ENCODE peak calls at places on chromosomes 2 and 18, in nine cellular contexts. One of them, this sample, is unnamed. For H3K36me3 and H3K9me3, the result is how much of the 10 kb centered on the place peaks cover.

GRCh38 chr18:49492694-49493033 is 5.6 kb upstream of the C18orf32 start:
- DNase-seq in neural progenitor cell: no peak
- DNase-seq in mammary epithelial cell: no peak
- DNase-seq in OCI-LY7: no peak
- DNase-seq in fibroblast of lung: no peak
- DNase-seq in stomach: no peak
- DNase-seq in MM.1S: no peak
- DNase-seq in NT2/D1: no peak
- DNase-seq in body of pancreas: no peak
- DNase-seq in this sample: no peak

GRCh38 chr2:150271952-150272351 is 215.5 kb downstream of the RND3 start:
- DNase-seq in neural progenitor cell: no peak
- DNase-seq in mammary epithelial cell: peak
- DNase-seq in OCI-LY7: no peak
- DNase-seq in fibroblast of lung: peak
- DNase-seq in stomach: no peak
- DNase-seq in MM.1S: no peak
- DNase-seq in NT2/D1: no peak
- DNase-seq in body of pancreas: no peak
- DNase-seq in this sample: no peak

GRCh38 chr2:112187805-112188596 is 49.8 kb downstream of the FBLN7 start:
- DNase-seq in neural progenitor cell: no peak
- DNase-seq in mammary epithelial cell: peak
- DNase-seq in OCI-LY7: peak
- DNase-seq in fibroblast of lung: peak
- DNase-seq in stomach: no peak
- DNase-seq in MM.1S: no peak
- DNase-seq in NT2/D1: no peak
- DNase-seq in body of pancreas: no peak
- DNase-seq in this sample: peak

GRCh38 chr2:226483745-226484619 is 315.6 kb downstream of the IRS1 start:
- DNase-seq in neural progenitor cell: peak
- DNase-seq in mammary epithelial cell: peak
- DNase-seq in OCI-LY7: no peak
- DNase-seq in fibroblast of lung: peak
- DNase-seq in stomach: no peak
- DNase-seq in MM.1S: no peak
- DNase-seq in NT2/D1: peak
- DNase-seq in body of pancreas: no peak
- DNase-seq in this sample: no peak

GRCh38 chr2:241493092-241493491 is 15.3 kb downstream of the STK25 start:
- DNase-seq in neural progenitor cell: no peak
- DNase-seq in mammary epithelial cell: no peak
- DNase-seq in OCI-LY7: no peak
- DNase-seq in fibroblast of lung: no peak
- DNase-seq in stomach: no peak
- DNase-seq in MM.1S: no peak
- DNase-seq in NT2/D1: no peak
- DNase-seq in body of pancreas: no peak
- DNase-seq in this sample: no peak

GRCh38 chr2:240255811-240256703 is 115.6 kb upstream of the OTOS start:
- DNase-seq in neural progenitor cell: peak
- DNase-seq in mammary epithelial cell: peak
- DNase-seq in OCI-LY7: no peak
- DNase-seq in fibroblast of lung: peak
- DNase-seq in stomach: peak
- DNase-seq in MM.1S: no peak
- DNase-seq in NT2/D1: peak
- DNase-seq in body of pancreas: peak
- DNase-seq in this sample: no peak

GRCh38 chr2:150676747-150677382 is 189.4 kb upstream of the RND3 start:
- DNase-seq in neural progenitor cell: no peak
- DNase-seq in mammary epithelial cell: no peak
- DNase-seq in OCI-LY7: no peak
- DNase-seq in fibroblast of lung: no peak
- DNase-seq in stomach: no peak
- DNase-seq in MM.1S: no peak
- DNase-seq in NT2/D1: no peak
- DNase-seq in body of pancreas: no peak
- DNase-seq in this sample: no peak

GRCh38 chr2:239720411-239721365 is 304.5 kb downstream of the NDUFA10 start:
- DNase-seq in neural progenitor cell: no peak
- DNase-seq in mammary epithelial cell: no peak
- DNase-seq in OCI-LY7: no peak
- DNase-seq in fibroblast of lung: no peak
- DNase-seq in stomach: no peak
- DNase-seq in MM.1S: no peak
- DNase-seq in NT2/D1: no peak
- DNase-seq in body of pancreas: no peak
- DNase-seq in this sample: no peak

GRCh38 chr2:235140801-235141081 is 188.9 kb downstream of the SH3BP4 start:
- DNase-seq in neural progenitor cell: no peak
- DNase-seq in mammary epithelial cell: no peak
- DNase-seq in OCI-LY7: no peak
- DNase-seq in fibroblast of lung: no peak
- DNase-seq in stomach: no peak
- DNase-seq in MM.1S: no peak
- DNase-seq in NT2/D1: no peak
- DNase-seq in body of pancreas: no peak
- DNase-seq in this sample: no peak

GRCh38 chr2:138760693-138761092 is 19.5 kb downstream of the NXPH2 start:
- DNase-seq in neural progenitor cell: no peak
- DNase-seq in mammary epithelial cell: no peak
- DNase-seq in OCI-LY7: no peak
- DNase-seq in fibroblast of lung: peak
- DNase-seq in stomach: no peak
- DNase-seq in MM.1S: no peak
- DNase-seq in NT2/D1: no peak
- DNase-seq in body of pancreas: no peak
- DNase-seq in this sample: no peak

GRCh38 chr2:17747684-17748452 is 5.7 kb downstream of the SMC6 start:
- DNase-seq in neural progenitor cell: no peak
- DNase-seq in mammary epithelial cell: peak
- DNase-seq in OCI-LY7: no peak
- DNase-seq in fibroblast of lung: peak
- DNase-seq in stomach: no peak
- DNase-seq in MM.1S: no peak
- DNase-seq in NT2/D1: peak
- DNase-seq in body of pancreas: no peak
- DNase-seq in this sample: no peak

GRCh38 chr2:214328941-214329340 is 81.9 kb upstream of the VWC2L start:
- DNase-seq in neural progenitor cell: peak
- DNase-seq in mammary epithelial cell: peak
- DNase-seq in OCI-LY7: no peak
- DNase-seq in fibroblast of lung: peak
- DNase-seq in stomach: no peak
- DNase-seq in MM.1S: no peak
- DNase-seq in NT2/D1: peak
- DNase-seq in body of pancreas: no peak
- DNase-seq in this sample: no peak

GRCh38 chr2:110866496-110866895 is 134.1 kb downstream of the ACOXL start:
- DNase-seq in neural progenitor cell: peak
- DNase-seq in mammary epithelial cell: no peak
- DNase-seq in OCI-LY7: no peak
- DNase-seq in fibroblast of lung: peak
- DNase-seq in stomach: no peak
- DNase-seq in MM.1S: no peak
- DNase-seq in NT2/D1: no peak
- DNase-seq in body of pancreas: no peak
- DNase-seq in this sample: no peak

GRCh38 chr18:12336887-12337286 is 28.8 kb downstream of the TUBB6 start:
- DNase-seq in neural progenitor cell: no peak
- DNase-seq in mammary epithelial cell: peak
- DNase-seq in OCI-LY7: no peak
- DNase-seq in fibroblast of lung: peak
- DNase-seq in stomach: no peak
- DNase-seq in MM.1S: peak
- DNase-seq in NT2/D1: no peak
- DNase-seq in body of pancreas: no peak
- DNase-seq in this sample: peak

GRCh38 chr2:186641807-186642321 is 52.0 kb upstream of the FAM171B start:
- DNase-seq in neural progenitor cell: peak
- DNase-seq in mammary epithelial cell: peak
- DNase-seq in OCI-LY7: peak
- DNase-seq in fibroblast of lung: peak
- DNase-seq in stomach: no peak
- DNase-seq in MM.1S: peak
- DNase-seq in NT2/D1: peak
- DNase-seq in body of pancreas: peak
- DNase-seq in this sample: peak
- H3K36me3 ChIP-seq in neural progenitor cell: under half
- H3K36me3 ChIP-seq in mammary epithelial cell: under half
- H3K36me3 ChIP-seq in OCI-LY7: under half
- H3K36me3 ChIP-seq in fibroblast of lung: under half
- H3K36me3 ChIP-seq in stomach: under half
- H3K36me3 ChIP-seq in MM.1S: under half
- H3K36me3 ChIP-seq in NT2/D1: half or more
- H3K36me3 ChIP-seq in body of pancreas: under half
- H3K36me3 ChIP-seq in this sample: under half

GRCh38 chr2:80304522-80304878 is at the start of gene LRRTM1:
- DNase-seq in neural progenitor cell: peak
- DNase-seq in mammary epithelial cell: no peak
- DNase-seq in OCI-LY7: no peak
- DNase-seq in fibroblast of lung: peak
- DNase-seq in stomach: no peak
- DNase-seq in MM.1S: no peak
- DNase-seq in NT2/D1: no peak
- DNase-seq in body of pancreas: no peak
- DNase-seq in this sample: no peak
- H3K4me3 ChIP-seq in neural progenitor cell: peak
- H3K4me3 ChIP-seq in mammary epithelial cell: no peak
- H3K4me3 ChIP-seq in OCI-LY7: no peak
- H3K4me3 ChIP-seq in fibroblast of lung: peak
- H3K4me3 ChIP-seq in stomach: peak
- H3K4me3 ChIP-seq in MM.1S: no peak
- H3K4me3 ChIP-seq in NT2/D1: peak
- H3K4me3 ChIP-seq in body of pancreas: no peak
- H3K4me3 ChIP-seq in this sample: no peak

DNA sequence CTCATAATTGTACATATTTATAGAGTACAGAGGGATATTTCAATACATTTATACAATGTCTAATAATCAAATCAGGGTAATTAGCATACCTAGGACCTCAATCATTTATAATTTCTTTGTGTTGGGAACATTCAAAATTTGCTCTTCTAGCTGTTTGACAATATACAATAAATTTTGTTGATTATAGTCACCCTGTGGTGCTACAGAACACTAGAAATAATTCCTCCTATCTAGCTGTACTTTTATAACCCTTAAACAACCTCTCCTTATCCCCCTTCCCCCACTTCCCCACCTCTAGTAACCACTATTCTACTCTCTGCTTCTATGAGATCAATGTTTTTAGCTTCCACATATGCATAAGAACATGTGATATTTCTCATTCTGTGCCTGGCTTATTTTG is 328.4 kb upstream of the RBMS1 start:
- DNase-seq in neural progenitor cell: no peak
- DNase-seq in mammary epithelial cell: no peak
- DNase-seq in OCI-LY7: no peak
- DNase-seq in fibroblast of lung: no peak
- DNase-seq in stomach: no peak
- DNase-seq in MM.1S: no peak
- DNase-seq in NT2/D1: no peak
- DNase-seq in body of pancreas: no peak
- DNase-seq in this sample: no peak
- H3K9me3 ChIP-seq in neural progenitor cell: under half
- H3K9me3 ChIP-seq in mammary epithelial cell: under half
- H3K9me3 ChIP-seq in OCI-LY7: under half
- H3K9me3 ChIP-seq in fibroblast of lung: under half
- H3K9me3 ChIP-seq in stomach: under half
- H3K9me3 ChIP-seq in MM.1S: under half
- H3K9me3 ChIP-seq in NT2/D1: under half
- H3K9me3 ChIP-seq in body of pancreas: under half
- H3K9me3 ChIP-seq in this sample: under half

GRCh38 chr2:127485051-127485693 is 41.1 kb downstream of the IWS1 start:
- DNase-seq in neural progenitor cell: no peak
- DNase-seq in mammary epithelial cell: no peak
- DNase-seq in OCI-LY7: no peak
- DNase-seq in fibroblast of lung: no peak
- DNase-seq in stomach: no peak
- DNase-seq in MM.1S: no peak
- DNase-seq in NT2/D1: no peak
- DNase-seq in body of pancreas: no peak
- DNase-seq in this sample: no peak

GRCh38 chr2:127475788-127476187 is 50.5 kb downstream of the IWS1 start:
- DNase-seq in neural progenitor cell: no peak
- DNase-seq in mammary epithelial cell: no peak
- DNase-seq in OCI-LY7: no peak
- DNase-seq in fibroblast of lung: no peak
- DNase-seq in stomach: no peak
- DNase-seq in MM.1S: no peak
- DNase-seq in NT2/D1: no peak
- DNase-seq in body of pancreas: no peak
- DNase-seq in this sample: no peak

GRCh38 chr2:127482031-127482430 is 44.3 kb downstream of the IWS1 start:
- DNase-seq in neural progenitor cell: no peak
- DNase-seq in mammary epithelial cell: no peak
- DNase-seq in OCI-LY7: no peak
- DNase-seq in fibroblast of lung: no peak
- DNase-seq in stomach: no peak
- DNase-seq in MM.1S: no peak
- DNase-seq in NT2/D1: no peak
- DNase-seq in body of pancreas: no peak
- DNase-seq in this sample: no peak

GRCh38 chr2:127479219-127479825 is 47.0 kb downstream of the IWS1 start:
- DNase-seq in neural progenitor cell: peak
- DNase-seq in mammary epithelial cell: peak
- DNase-seq in OCI-LY7: peak
- DNase-seq in fibroblast of lung: peak
- DNase-seq in stomach: no peak
- DNase-seq in MM.1S: peak
- DNase-seq in NT2/D1: peak
- DNase-seq in body of pancreas: no peak
- DNase-seq in this sample: peak

GRCh38 chr2:127479866-127480743 is 46.2 kb downstream of the IWS1 start:
- DNase-seq in neural progenitor cell: peak
- DNase-seq in mammary epithelial cell: no peak
- DNase-seq in OCI-LY7: no peak
- DNase-seq in fibroblast of lung: peak
- DNase-seq in stomach: no peak
- DNase-seq in MM.1S: no peak
- DNase-seq in NT2/D1: peak
- DNase-seq in body of pancreas: no peak
- DNase-seq in this sample: no peak
- H3K36me3 ChIP-seq in neural progenitor cell: under half
- H3K36me3 ChIP-seq in mammary epithelial cell: under half
- H3K36me3 ChIP-seq in OCI-LY7: half or more
- H3K36me3 ChIP-seq in fibroblast of lung: under half
- H3K36me3 ChIP-seq in stomach: under half
- H3K36me3 ChIP-seq in MM.1S: under half
- H3K36me3 ChIP-seq in NT2/D1: under half
- H3K36me3 ChIP-seq in body of pancreas: under half
- H3K36me3 ChIP-seq in this sample: under half